ENCODE peak calls at places on chromosomes 12 and 14, in four cellular contexts. F is esophagus muscularis mucosa, J is A549, C is K562. V is an unnamed sample.
A peak's percentile ranks its signal among the peaks of the same experiment; 100 is the strongest.

GRCh38 chr14:24665440-24665991 is 31.5 kb upstream of the GZMB start:
- DNase-seq in C (no peak), F (no peak), J (no peak), V (no peak)

GRCh38 chr14:28926091-28926490 is 159.5 kb downstream of the FOXG1 start:
- DNase-seq in F (no peak), J (no peak), C (no peak), V (no peak)

GRCh38 chr12:70876952-70877351 is 43.6 kb downstream of the PTPRR start:
- DNase-seq in C (no peak), F (no peak), J (no peak), V (no peak)

GRCh38 chr12:64757778-64758177 is 1.4 kb downstream of the GNS start:
- DNase-seq in F (no peak), J (no peak), C (no peak), V (no peak)

GRCh38 chr14:22500525-22500924 is 88.5 kb downstream of the DAD1 start:
- DNase-seq in F (no peak), J (no peak), C (no peak), V (no peak)

GRCh38 chr12:130184531-130185090 is 22.3 kb downstream of the FZD10 start:
- DNase-seq in C (no peak), J (no peak), F (no peak), V (no peak)

GRCh38 chr14:77140937-77141591 is 527 bp downstream of the ZDHHC22 start:
- DNase-seq in J (peak; percentile 49), F (no peak), C (no peak), V (no peak)

GRCh38 chr14:90168425-90169105 is 87.8 kb upstream of the PSMC1 start:
- DNase-seq in J (no peak), C (no peak), F (no peak), V (no peak)

GRCh38 chr14:53967606-53968005 is 11.0 kb upstream of the BMP4 start:
- DNase-seq in F (no peak), C (no peak), J (no peak), V (no peak)

GRCh38 chr14:32669416-32669815 is 269.3 kb upstream of the NPAS3 start:
- DNase-seq in C (no peak), J (no peak), F (no peak), V (no peak)

GRCh38 chr12:87760943-87761342 is 268.3 kb downstream of the C12orf50 start:
- DNase-seq in F (no peak), J (no peak), C (no peak), V (no peak)

GRCh38 chr12:106113042-106113441 is 25.7 kb downstream of the NUAK1 start:
- DNase-seq in F (no peak), C (no peak), J (no peak), V (no peak)

GRCh38 chr12:62801796-62802195 is 133.2 kb downstream of the PPM1H start:
- DNase-seq in C (no peak), J (no peak), F (no peak), V (no peak)

GRCh38 chr14:68806526-68807147 is 13.8 kb upstream of the ZFP36L1 start:
- DNase-seq in J (no peak), C (no peak), F (peak; percentile 86), V (no peak)

GRCh38 chr14:104287301-104288009 is 149.1 kb downstream of the KIF26A start:
- DNase-seq in F (no peak), J (no peak), C (no peak), V (no peak)

GRCh38 chr14:35821546-35822411 is 4.4 kb upstream of the BRMS1L start:
- DNase-seq in F (no peak), C (peak; percentile 48), J (peak; percentile 58), V (no peak)

GRCh38 chr14:59482471-59483331 is 1.5 kb downstream of the L3HYPDH start:
- DNase-seq in F (no peak), J (peak; percentile 83), C (peak; percentile 62), V (peak; percentile 12)

GRCh38 chr12:15540025-15540424 is 217.7 kb downstream of the PTPRO start:
- DNase-seq in J (no peak), F (no peak), C (no peak), V (no peak)

GRCh38 chr12:76847260-76847659 is 31.6 kb downstream of the CSRP2 start:
- DNase-seq in F (no peak), J (no peak), C (no peak), V (no peak)

GRCh38 chr12:56011509-56012090 is 9.2 kb upstream of the IKZF4 start:
- DNase-seq in C (no peak), J (no peak), F (no peak), V (no peak)

GRCh38 chr12:80598004-80598606 is 109.3 kb upstream of the MYF6 start:
- DNase-seq in F (no peak), C (no peak), J (peak; percentile 52), V (no peak)

GRCh38 chr12:93502802-93503623 is 35.7 kb downstream of the MRPL42 start:
- DNase-seq in F (no peak), J (peak; percentile 52), C (peak; percentile 64), V (peak; percentile 36)

GRCh38 chr14:64726585-64726890 is 22.3 kb downstream of the PLEKHG3 start:
- DNase-seq in F (no peak), C (no peak), J (peak; percentile 52), V (no peak)

GRCh38 chr14:75941030-75941429 is 40.8 kb downstream of the TGFB3 start:
- DNase-seq in J (no peak), F (no peak), C (no peak), V (no peak)

GRCh38 chr14:102390064-102390463 is 27.3 kb downstream of the TECPR2 start:
- DNase-seq in J (no peak), C (no peak), F (no peak), V (no peak)

GRCh38 chr14:23562822-23563472 is 4.6 kb downstream of the AP1G2 start:
- DNase-seq in C (peak; percentile 63), J (peak; percentile 55), F (no peak), V (no peak)

GRCh38 chr14:96459851-96460250 is 42.3 kb upstream of the PAPOLA start:
- DNase-seq in J (no peak), C (no peak), F (no peak), V (no peak)

GRCh38 chr12:93519859-93520258 is 52.5 kb downstream of the MRPL42 start:
- DNase-seq in C (no peak), J (no peak), F (peak; percentile 45), V (no peak)

GRCh38 chr14:95685978-95686922 is at the start of gene TCL1B:
- DNase-seq in J (no peak), F (no peak), C (peak; percentile 33), V (no peak)

GRCh38 chr12:114003286-114003685 is 37.2 kb upstream of the RBM19 start:
- DNase-seq in F (no peak), J (no peak), C (no peak), V (no peak)

GRCh38 chr14:54719406-54719805 is 152.5 kb downstream of the SAMD4A start:
- DNase-seq in C (no peak), J (no peak), F (no peak), V (no peak)

GRCh38 chr14:60515696-60516284 is 6.8 kb downstream of the SIX6 start:
- DNase-seq in C (no peak), J (no peak), F (no peak), V (no peak)

GRCh38 chr14:70536830-70537229 is 2.0 kb upstream of the ADAM20 start:
- DNase-seq in C (no peak), F (no peak), J (no peak), V (no peak)

GRCh38 chr12:25053021-25053271 is 104.0 kb upstream of the BCAT1 start:
- DNase-seq in J (no peak), F (no peak), C (no peak), V (no peak)

GRCh38 chr12:25051171-25051570 is 102.3 kb upstream of the BCAT1 start:
- DNase-seq in J (no peak), F (no peak), C (no peak), V (no peak)

GRCh38 chr12:25051583-25052190 is 102.8 kb upstream of the BCAT1 start:
- DNase-seq in F (no peak), C (peak; percentile 18), J (no peak), V (no peak)

GRCh38 chr12:25054076-25054782 is 105.3 kb upstream of the BCAT1 start:
- DNase-seq in F (no peak), J (peak; percentile 6), C (no peak), V (no peak)

DNA sequence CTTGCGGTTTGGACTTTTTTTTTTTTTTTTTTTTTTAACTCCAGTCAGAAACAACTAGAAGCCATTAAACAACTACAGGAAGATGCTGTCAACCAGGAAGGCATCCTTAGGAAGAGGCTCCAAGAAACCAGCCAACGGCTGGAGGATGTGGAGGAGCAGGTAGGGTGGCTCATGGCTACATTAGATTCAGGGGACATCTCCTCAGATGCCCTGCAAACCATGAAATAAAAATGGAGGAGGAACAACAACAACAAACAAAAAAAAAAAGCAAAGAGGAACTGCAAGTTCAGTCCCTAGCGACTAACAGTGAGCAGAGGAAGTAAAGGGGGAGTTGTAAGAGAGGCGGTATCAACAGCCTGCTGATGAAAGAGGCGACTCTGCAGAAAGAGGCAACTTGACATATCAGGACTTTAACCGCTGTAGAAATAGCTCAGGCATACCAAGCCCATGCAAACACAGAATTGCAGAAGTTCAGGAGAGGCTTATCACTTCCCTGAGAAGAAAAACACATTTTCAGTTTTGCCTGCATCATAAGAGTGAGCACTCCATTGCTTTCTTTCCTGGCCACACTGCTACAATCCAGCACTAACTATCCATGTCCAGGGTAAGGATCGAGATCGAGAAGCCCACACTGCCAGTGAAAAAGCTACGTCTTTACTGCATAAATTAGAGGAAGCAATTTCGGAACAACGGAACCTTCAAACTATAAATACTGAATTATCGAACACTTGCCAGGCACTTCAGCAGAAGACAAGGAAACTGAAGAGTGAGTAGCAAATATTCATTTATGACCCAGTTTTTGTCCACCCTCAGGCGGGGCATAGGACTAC is 103.5 kb upstream of the BCAT1 start:
- DNase-seq in J (no peak), F (no peak), C (peak; percentile 59), V (no peak)
- TF ChIP-seq POLR2A in J (no peak), F (no peak), C (no peak), V (no peak)

DNA sequence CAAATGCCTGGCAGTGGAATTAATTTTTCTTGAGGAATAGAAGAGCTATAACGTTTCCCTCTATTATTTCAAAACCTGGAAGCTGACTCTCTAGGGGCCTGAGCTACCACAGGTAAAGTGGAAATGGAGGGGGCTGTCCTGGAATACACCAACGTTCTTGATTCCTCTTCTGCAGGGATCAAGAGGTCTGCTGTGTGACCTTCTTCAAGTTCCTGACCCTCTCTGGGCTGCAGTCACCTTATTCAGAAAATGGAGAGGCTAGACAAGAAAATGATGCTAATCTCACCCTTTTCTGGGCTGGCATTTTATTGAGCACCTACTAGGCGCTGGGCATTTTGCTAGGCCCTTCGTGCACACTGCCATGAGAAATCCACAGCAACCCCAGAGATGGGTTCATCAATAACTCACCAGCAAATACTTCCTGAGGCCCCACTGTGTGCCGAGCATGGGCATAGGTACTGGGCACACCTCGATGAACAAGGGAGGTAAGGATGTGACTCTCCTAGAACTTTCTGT is 55.2 kb upstream of the DLK1 start:
- DNase-seq in C (no peak), J (no peak), F (no peak), V (no peak)
- H3K4me1 ChIP-seq in C (peaks cover 65% of the 10 kb centered on the region), J (peaks cover 15% of the 10 kb centered on the region), F (peaks cover 3% of the 10 kb centered on the region), V (no peaks in the 10 kb centered on the region)

GRCh38 chr12:26736563-26737486 is 96.2 kb downstream of the ITPR2 start:
- DNase-seq in J (no peak), C (no peak), F (no peak), V (no peak)
- TF ChIP-seq POLR2A in J (no peak), C (no peak), F (no peak), V (no peak)

GRCh38 chr12:124500232-124501079 is 67.0 kb downstream of the NCOR2 start:
- DNase-seq in C (no peak), F (no peak), J (no peak), V (no peak)

GRCh38 chr12:124499873-124500231 is 67.6 kb downstream of the NCOR2 start:
- DNase-seq in C (no peak), J (no peak), F (no peak), V (no peak)

GRCh38 chr12:124501827-124502226 is 65.6 kb downstream of the NCOR2 start:
- DNase-seq in J (no peak), C (no peak), F (no peak), V (no peak)

GRCh38 chr12:124502379-124502778 is 65.0 kb downstream of the NCOR2 start:
- DNase-seq in J (no peak), F (no peak), C (no peak), V (no peak)

GRCh38 chr12:124501080-124501642 is 66.3 kb downstream of the NCOR2 start:
- DNase-seq in F (no peak), J (no peak), C (no peak), V (no peak)
- H3K4me1 ChIP-seq in F (peaks cover 82% of the 10 kb centered on the region), J (peaks cover 23% of the 10 kb centered on the region), C (peaks cover 58% of the 10 kb centered on the region), V (peaks cover 51% of the 10 kb centered on the region)

V was measured in prostate gland.